ENCODE peak calls at places on chromosomes 4 and X, in ten cellular contexts. M is heart right ventricle, R is Caco-2, H is SJSA1, F is SJCRH30, K is BE2C, L is PC-3, I is suprapubic skin, N is K562, O is A549. X is an unnamed sample.

GRCh38 chrX:49042581-49043219 is 457 bp downstream of the TFE3 start:
- DNase-seq in M (no peak), R (no peak), H (no peak), F (no peak), K (no peak), L (no peak), I (no peak), N (no peak), O (no peak), X (no peak)

GRCh38 chr4:76266627-76267026 is 15.1 kb downstream of the FAM47E start:
- DNase-seq in M (no peak), R (no peak), H (no peak), F (no peak), K (no peak), L (no peak), I (no peak), N (no peak), O (no peak), X (no peak)

GRCh38 chr4:132691668-132692067 is 457.4 kb upstream of the PCDH10 start:
- DNase-seq in M (no peak), R (no peak), H (no peak), F (no peak), K (no peak), L (no peak), I (no peak), N (no peak), O (no peak), X (no peak)

GRCh38 chr4:54657556-54658313 is at the start of gene KIT:
- DNase-seq in M (peak; percentile 35), R (peak; percentile 50), H (no peak), F (peak; percentile 21), K (peak; percentile 56), L (no peak), I (peak; percentile 66), N (peak; percentile 40), O (no peak), X (no peak)

GRCh38 chrX:1012678-1013300 is 199.7 kb downstream of the CRLF2 start:
- DNase-seq in M (no peak), R (no peak), H (no peak), F (no peak), K (no peak), L (no peak), I (peak; percentile 14), N (peak; percentile 6), O (no peak), X (no peak)

GRCh38 chr4:141130947-141131545 is 2.2 kb downstream of the RNF150 start:
- DNase-seq in M (no peak), R (no peak), H (no peak), F (peak; percentile 52), K (no peak), L (no peak), I (no peak), N (no peak), O (no peak), X (no peak)

GRCh38 chr4:7933631-7934510 is 5.8 kb downstream of the AFAP1 start:
- DNase-seq in M (no peak), R (no peak), H (no peak), F (no peak), K (peak; percentile 70), L (no peak), I (no peak), N (no peak), O (no peak), X (no peak)

GRCh38 chr4:113411496-113411938 is 350.0 kb downstream of the CAMK2D start:
- DNase-seq in M (no peak), R (no peak), H (no peak), F (peak; percentile 29), K (no peak), L (peak; percentile 68), I (no peak), N (no peak), O (peak; percentile 13), X (no peak)

GRCh38 chrX:44570524-44570923 is 27.9 kb upstream of the FUNDC1 start:
- DNase-seq in M (no peak), R (no peak), H (no peak), F (no peak), K (no peak), L (peak; percentile 51), I (no peak), N (no peak), O (peak; percentile 11), X (no peak)

GRCh38 chr4:73883306-73883705 is 14.1 kb downstream of the CXCL1 start:
- DNase-seq in M (no peak), R (no peak), H (no peak), F (no peak), K (no peak), L (peak; percentile 84), I (no peak), N (no peak), O (no peak), X (no peak)

GRCh38 chr4:971670-972500 is 1.5 kb downstream of the DGKQ start:
- DNase-seq in M (no peak), R (no peak), H (no peak), F (no peak), K (no peak), L (no peak), I (no peak), N (no peak), O (no peak), X (no peak)

GRCh38 chrX:136193771-136194170 is 46.4 kb downstream of the FHL1 start:
- DNase-seq in M (no peak), R (no peak), H (no peak), F (no peak), K (no peak), L (no peak), I (no peak), N (no peak), O (no peak), X (no peak)

GRCh38 chr4:128583753-128584712 is 225.5 kb upstream of the JADE1 start:
- DNase-seq in M (peak; percentile 56), R (no peak), H (no peak), F (peak; percentile 97), K (peak; percentile 32), L (no peak), I (no peak), N (no peak), O (no peak), X (no peak)

GRCh38 chr4:158861766-158862165 is 92.9 kb downstream of the FNIP2 start:
- DNase-seq in M (no peak), R (no peak), H (no peak), F (no peak), K (no peak), L (no peak), I (no peak), N (no peak), O (no peak), X (no peak)

GRCh38 chr4:39712819-39713607 is 15.1 kb downstream of the UBE2K start:
- DNase-seq in M (no peak), R (no peak), H (no peak), F (no peak), K (peak; percentile 61), L (no peak), I (no peak), N (no peak), O (no peak), X (peak; percentile 51)

GRCh38 chr4:98510757-98511517 is 147.5 kb downstream of the TSPAN5 start:
- DNase-seq in M (no peak), R (no peak), H (no peak), F (peak; percentile 43), K (no peak), L (no peak), I (no peak), N (no peak), O (no peak), X (no peak)
- H3K4me3 ChIP-seq in M (no peak overlapping the region), R (no peak overlapping the region), H (no peak overlapping the region), F (no peak overlapping the region), K (no peak overlapping the region), L (no peak overlapping the region), I (no peak overlapping the region), N (no peak overlapping the region), O (no peak overlapping the region), X (no peak overlapping the region)

GRCh38 chrX:45758738-45759397 is 558.2 kb upstream of the DIPK2B start:
- DNase-seq in M (no peak), R (no peak), H (no peak), F (no peak), K (no peak), L (peak; percentile 61), I (no peak), N (no peak), O (no peak), X (no peak)
- H3K4me1 ChIP-seq in M (peaks cover 22% of the 10 kb centered on the region), R (no peaks in the 10 kb centered on the region), H (peaks cover 73% of the 10 kb centered on the region), F (no peaks in the 10 kb centered on the region), K (no peaks in the 10 kb centered on the region), L (peaks cover 92% of the 10 kb centered on the region), I (peaks cover 4% of the 10 kb centered on the region), N (no peaks in the 10 kb centered on the region), O (peaks cover 73% of the 10 kb centered on the region), X (no peaks in the 10 kb centered on the region)

GRCh38 chr4:122480023-122480422 is 23.5 kb upstream of the IL2 start:
- DNase-seq in M (no peak), R (peak; percentile 18), H (no peak), F (no peak), K (no peak), L (peak; percentile 17), I (no peak), N (peak; percentile 19), O (no peak), X (no peak)

GRCh38 chr4:122480655-122481487 is 24.3 kb upstream of the IL2 start:
- DNase-seq in M (no peak), R (no peak), H (no peak), F (no peak), K (no peak), L (no peak), I (no peak), N (no peak), O (no peak), X (no peak)

GRCh38 chr4:122481766-122482405 is 25.4 kb upstream of the IL2 start:
- DNase-seq in M (no peak), R (no peak), H (no peak), F (no peak), K (no peak), L (peak; percentile 66), I (no peak), N (no peak), O (no peak), X (no peak)

GRCh38 chr4:122489061-122489460 is 32.5 kb upstream of the IL2 start:
- DNase-seq in M (no peak), R (no peak), H (no peak), F (no peak), K (no peak), L (no peak), I (no peak), N (no peak), O (no peak), X (no peak)

GRCh38 chr4:122483481-122483880 is 27.0 kb upstream of the IL2 start:
- DNase-seq in M (no peak), R (no peak), H (no peak), F (no peak), K (no peak), L (no peak), I (no peak), N (no peak), O (no peak), X (no peak)
- H3K4me3 ChIP-seq in M (no peak overlapping the region), R (no peak overlapping the region), H (no peak overlapping the region), F (no peak overlapping the region), K (no peak overlapping the region), L (no peak overlapping the region), I (no peak overlapping the region), N (no peak overlapping the region), O (no peak overlapping the region), X (no peak overlapping the region)

DNA sequence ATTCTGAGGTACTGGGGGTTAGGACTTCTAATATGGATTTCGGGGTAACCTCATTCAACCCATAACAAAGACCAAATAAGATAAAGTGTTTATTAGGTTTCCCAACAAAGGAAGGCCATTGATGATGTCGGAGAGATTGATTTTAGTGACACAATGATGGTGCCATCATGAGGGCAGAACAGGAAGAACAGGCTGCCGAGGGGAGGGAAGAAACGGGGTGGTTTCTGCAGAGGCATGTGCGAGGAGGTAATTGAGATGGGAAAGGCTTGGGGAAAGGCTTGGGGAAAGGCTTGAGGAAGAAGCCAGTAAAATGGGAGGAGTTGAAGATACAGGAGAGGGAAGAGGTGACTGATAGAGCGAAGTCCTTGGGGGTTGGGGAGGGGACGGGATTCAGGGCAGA is 6.2 kb downstream of the HPSE start:
- DNase-seq in M (no peak), R (peak; percentile 18), H (no peak), F (peak; percentile 14), K (no peak), L (no peak), I (no peak), N (no peak), O (peak; percentile 12), X (no peak)
- H3K4me1 ChIP-seq in M (no peaks in the 10 kb centered on the region), R (peaks cover 1% of the 10 kb centered on the region), H (no peaks in the 10 kb centered on the region), F (no peaks in the 10 kb centered on the region), K (no peaks in the 10 kb centered on the region), L (peaks cover 10% of the 10 kb centered on the region), I (no peaks in the 10 kb centered on the region), N (no peaks in the 10 kb centered on the region), O (no peaks in the 10 kb centered on the region), X (no peaks in the 10 kb centered on the region)